ENCODE peak calls at places on chromosome 17, in six cellular contexts. O, U, L, N, K and F are unnamed samples. For H3K4me1, the result is how much of the 10 kb centered on the place peaks cover.

GRCh38 chr17:76905036-76905435 is 36.8 kb downstream of the MGAT5B start:
- DNase-seq in U (no peak), N (no peak), L (no peak), K (no peak), O (no peak), F (no peak)

GRCh38 chr17:76408037-76408849 is 23.8 kb downstream of the SPHK1 start:
- DNase-seq in O (peak), U (no peak), K (peak), N (peak), L (peak), F (peak)

GRCh38 chr17:78496311-78496710 is 80.9 kb downstream of the DNAH17 start:
- DNase-seq in L (no peak), N (no peak), U (no peak), O (no peak), K (no peak), F (no peak)

GRCh38 chr17:68161644-68162428 is 86.0 kb upstream of the AMZ2 start:
- DNase-seq in N (no peak), O (no peak), U (no peak), L (no peak), K (peak), F (no peak)

GRCh38 chr17:40323731-40324650 is 15.0 kb downstream of the RARA start:
- DNase-seq in N (no peak), L (no peak), U (peak), K (peak), O (peak), F (no peak)

GRCh38 chr17:29590979-29591736 is 1.7 kb upstream of the GIT1 start:
- DNase-seq in O (no peak), N (peak), L (peak), U (peak), K (no peak), F (peak)

GRCh38 chr17:76419576-76420245 is 33.2 kb downstream of the UBE2O start:
- DNase-seq in U (no peak), K (no peak), N (no peak), O (no peak), L (no peak), F (no peak)

GRCh38 chr17:72974605-72975232 is 117.8 kb downstream of the SLC39A11 start:
- DNase-seq in N (peak), K (peak), U (no peak), L (no peak), O (no peak), F (no peak)

GRCh38 chr17:78822552-78822951 is 18.1 kb downstream of the USP36 start:
- DNase-seq in O (no peak), U (peak), L (no peak), K (no peak), N (no peak), F (no peak)

GRCh38 chr17:7045492-7046126 is 1.7 kb upstream of the SLC16A11 start:
- DNase-seq in N (peak), L (peak), U (peak), K (peak), O (peak), F (peak)

GRCh38 chr17:76265624-76266243 is 586 bp downstream of the UBALD2 start:
- DNase-seq in N (no peak), K (peak), U (peak), L (no peak), O (peak), F (peak)

GRCh38 chr17:51948128-51948527 is 210.4 kb downstream of the CA10 start:
- DNase-seq in K (peak), L (no peak), O (no peak), N (no peak), U (no peak), F (no peak)

GRCh38 chr17:2174048-2174447 is 119.1 kb downstream of the HIC1 start:
- DNase-seq in O (no peak), N (no peak), K (no peak), U (peak), L (no peak), F (no peak)

GRCh38 chr17:75151893-75152292 is 2.4 kb downstream of the JPT1 start:
- DNase-seq in U (peak), O (no peak), N (no peak), L (no peak), K (peak), F (no peak)

DNA sequence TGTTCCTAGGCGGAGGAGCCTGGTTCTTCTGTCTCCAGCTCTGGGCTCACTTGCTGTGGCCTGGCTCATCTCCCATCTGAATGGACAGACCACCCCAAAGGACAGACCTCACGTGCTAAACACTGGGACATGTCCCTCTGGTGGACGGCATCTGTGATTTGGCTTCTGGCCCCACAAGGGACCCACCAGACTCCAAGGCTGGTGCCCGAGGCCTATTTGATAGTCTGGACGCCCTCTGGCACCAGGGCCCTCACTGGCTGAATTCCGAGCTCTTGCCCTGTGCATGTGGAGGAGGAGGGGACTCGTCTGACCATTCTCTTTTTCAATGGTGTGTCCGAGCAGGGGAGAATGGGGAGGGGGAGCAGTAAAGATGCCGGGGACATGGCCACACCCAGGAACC is 62.8 kb upstream of the LGALS9 start:
- DNase-seq in O (no peak), K (no peak), N (no peak), L (no peak), U (no peak), F (no peak)
- H3K4me1 ChIP-seq in O (under half), K (under half), N (under half), L (under half), U (under half), F (under half)

GRCh38 chr17:50613596-50613995 is 21.1 kb upstream of the ABCC3 start:
- DNase-seq in K (no peak), L (no peak), N (no peak), O (no peak), U (no peak), F (peak)
- TF ChIP-seq CTCF in K (no peak), L (peak), N (peak), O (no peak), U (no peak), F (peak)

GRCh38 chr17:44968225-44969143 is at the start of gene C1QL1:
- DNase-seq in N (peak), U (peak), O (peak), K (peak), L (peak), F (peak)

GRCh38 chr17:44969144-44969780 is 1.2 kb upstream of the C1QL1 start:
- DNase-seq in O (no peak), K (no peak), L (no peak), U (no peak), N (no peak), F (peak)

GRCh38 chr17:44972953-44973352 is 4.8 kb upstream of the C1QL1 start:
- DNase-seq in U (peak), K (peak), N (peak), L (no peak), O (no peak), F (no peak)

GRCh38 chr17:44970136-44970737 is 2.1 kb upstream of the C1QL1 start:
- DNase-seq in O (peak), L (no peak), U (peak), K (no peak), N (no peak), F (peak)

GRCh38 chr17:44971776-44972483 is 3.8 kb upstream of the C1QL1 start:
- DNase-seq in U (peak), N (no peak), O (no peak), K (no peak), L (no peak), F (no peak)
- TF ChIP-seq EZH2 in U (no peak), N (no peak), O (no peak), K (no peak), L (no peak), F (no peak)

GRCh38 chr17:57940217-57940616 is 15.0 kb downstream of the CUEDC1 start:
- DNase-seq in O (no peak), L (no peak), N (no peak), U (no peak), K (no peak), F (no peak)
- H3K4me1 ChIP-seq in O (under half), L (half or more), N (half or more), U (under half), K (half or more), F (under half)

DNA sequence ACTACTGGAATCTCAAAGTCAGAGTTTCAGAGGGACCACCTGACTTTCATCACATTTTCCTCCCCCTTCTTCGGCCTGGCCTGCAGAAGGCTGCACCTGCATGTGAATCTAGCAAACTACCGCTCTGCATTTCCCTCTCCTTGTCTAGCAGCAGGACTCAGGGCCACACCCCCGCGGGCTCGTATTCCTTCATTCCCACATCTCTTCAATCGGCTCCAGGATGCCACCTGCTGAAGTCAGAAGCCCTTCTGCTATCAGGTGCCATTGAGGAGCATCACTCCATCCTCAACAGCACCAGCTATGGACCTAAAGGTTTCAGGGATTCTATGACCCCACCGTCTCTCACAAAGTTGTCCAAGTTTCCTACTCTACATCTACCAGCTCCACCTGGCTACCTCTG is 169.5 kb downstream of the VPS53 start:
- DNase-seq in K (no peak), O (no peak), U (no peak), L (no peak), N (no peak), F (peak)
- TF ChIP-seq CTCF in K (no peak), O (no peak), U (no peak), L (no peak), N (no peak), F (no peak)

GRCh38 chr17:47839899-47840741 is 953 bp downstream of the SCRN2 start:
- DNase-seq in L (no peak), K (no peak), U (no peak), N (no peak), O (no peak), F (no peak)
- TF ChIP-seq EZH2 in L (no peak), K (no peak), U (no peak), N (no peak), O (no peak), F (no peak)

GRCh38 chr17:79834575-79835469 is 4.4 kb downstream of the CBX4 start:
- DNase-seq in O (peak), U (no peak), K (peak), N (no peak), L (no peak), F (peak)

GRCh38 chr17:79835470-79835899 is 3.8 kb downstream of the CBX4 start:
- DNase-seq in N (no peak), O (peak), K (no peak), L (no peak), U (no peak), F (peak)

GRCh38 chr17:79837888-79838540 is 1.2 kb downstream of the CBX4 start:
- DNase-seq in O (peak), N (no peak), K (no peak), U (no peak), L (no peak), F (peak)

GRCh38 chr17:79836952-79837887 is 2.0 kb downstream of the CBX4 start:
- DNase-seq in N (peak), U (peak), K (peak), L (peak), O (peak), F (peak)

GRCh38 chr17:79835953-79836951 is 3.0 kb downstream of the CBX4 start:
- DNase-seq in K (peak), U (no peak), L (peak), O (peak), N (no peak), F (peak)
- H3K4me1 ChIP-seq in K (under half), U (under half), L (under half), O (half or more), N (half or more), F (half or more)

GRCh38 chr17:59328534-59329095 is 2.8 kb upstream of the YPEL2 start:
- DNase-seq in U (no peak), K (no peak), L (no peak), O (no peak), N (no peak), F (no peak)

GRCh38 chr17:59331129-59331928 is at the start of gene YPEL2:
- DNase-seq in O (peak), K (peak), U (peak), L (peak), N (peak), F (peak)

GRCh38 chr17:59327891-59328290 is 3.6 kb upstream of the YPEL2 start:
- DNase-seq in N (no peak), O (no peak), U (peak), K (peak), L (no peak), F (no peak)

GRCh38 chr17:59330314-59330942 is 1.0 kb upstream of the YPEL2 start:
- DNase-seq in O (no peak), K (peak), N (peak), L (no peak), U (no peak), F (peak)

DNA sequence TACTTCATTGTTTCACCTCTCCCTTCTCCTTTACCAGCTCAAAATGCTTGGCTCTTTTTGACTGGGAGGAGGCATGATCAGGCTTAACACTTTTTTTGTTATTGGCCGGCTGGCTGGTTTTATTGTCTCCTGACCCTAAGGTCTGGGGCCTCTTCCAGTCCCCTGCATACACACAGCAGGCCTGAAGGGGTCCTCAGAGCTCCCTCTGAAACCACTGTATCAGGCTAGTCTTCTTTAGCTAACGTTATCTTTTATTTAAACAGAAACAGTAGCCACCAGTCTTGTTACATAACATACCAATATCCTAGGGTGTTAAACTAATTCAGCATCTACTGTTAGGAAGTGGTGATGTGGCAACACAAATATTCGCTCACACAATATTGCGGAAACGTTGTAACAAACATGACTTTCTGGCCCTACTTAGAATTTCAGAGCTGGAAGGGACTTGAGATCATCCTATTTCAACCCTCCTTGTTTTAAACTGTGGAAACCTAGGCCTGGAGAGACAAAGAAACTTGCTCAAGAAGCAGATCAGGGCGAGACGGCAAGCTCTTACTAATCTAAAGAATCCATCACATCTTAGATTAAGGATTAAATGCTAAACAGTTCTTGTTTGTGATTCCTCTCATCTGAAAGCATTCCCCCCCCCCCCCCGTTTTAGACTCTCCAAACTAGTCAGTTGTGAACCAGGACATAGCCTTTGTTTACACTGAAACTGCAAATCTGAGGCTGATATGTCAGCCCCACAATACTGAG is 1.7 kb upstream of the YPEL2 start:
- DNase-seq in U (peak), N (peak), K (peak), O (peak), L (peak), F (peak)
- TF ChIP-seq CTCF in U (peak), N (peak), K (peak), O (peak), L (peak), F (peak)

GRCh38 chr17:8141741-8142140 is 10.5 kb downstream of the PER1 start:
- DNase-seq in N (no peak), K (no peak), O (no peak), U (no peak), L (no peak), F (no peak)
- TF ChIP-seq EZH2 in N (no peak), K (no peak), O (no peak), U (no peak), L (no peak), F (no peak)